ENCODE peak calls at places on chromosomes 4 and X, in eight cellular contexts. F is amniotic stem cell; O is kidney tubule cell; S is activated T-helper 9 cell treated with anti-CD3 and anti-CD28 coated beads, Interleukin-2, amount 50 U/mL, for 16 hours; T is AG20443; A is SJCRH30; L is progenitor cell of endocrine pancreas; D is anterior cingulate cortex. X is an unnamed sample.

GRCh38 chr4:128844931-128845330 is 35.4 kb downstream of the JADE1 start:
- DNase-seq in F (no peak), O (no peak), S (no peak), T (no peak), A (no peak), L (no peak), D (no peak), X (no peak)

GRCh38 chrX:13653022-13653693 is at the start of gene TCEANC:
- DNase-seq in F (peak; percentile 88), O (peak; percentile 98), S (peak; percentile 96), T (peak; percentile 93), A (peak; percentile 99), L (peak; percentile 80), D (peak; percentile 92), X (peak; percentile 94)

GRCh38 chr4:126907389-126907788 is 725.4 kb upstream of the INTU start:
- DNase-seq in F (no peak), O (no peak), S (no peak), T (no peak), A (no peak), L (no peak), D (no peak), X (no peak)

GRCh38 chrX:146967296-146967695 is 152.8 kb upstream of the CXorf51A start:
- DNase-seq in F (no peak), O (no peak), S (no peak), T (no peak), A (no peak), L (no peak), D (no peak), X (no peak)

GRCh38 chrX:44344687-44345086 is 1.2 kb upstream of the EFHC2 start:
- DNase-seq in F (no peak), O (no peak), S (no peak), T (peak; percentile 2), A (no peak), L (no peak), D (no peak), X (no peak)

GRCh38 chr4:110631582-110632505 is 9.0 kb upstream of the PITX2 start:
- DNase-seq in F (peak; percentile 49), O (peak; percentile 84), S (no peak), T (peak; percentile 31), A (no peak), L (peak; percentile 74), D (peak; percentile 14), X (no peak)

GRCh38 chr4:169410839-169411770 is 140.3 kb upstream of the SH3RF1 start:
- DNase-seq in F (peak; percentile 6), O (peak; percentile 33), S (no peak), T (peak; percentile 20), A (peak; percentile 73), L (no peak), D (no peak), X (no peak)

GRCh38 chrX:10030570-10030969 is 63.4 kb downstream of the CLDN34 start:
- DNase-seq in F (no peak), O (peak; percentile 65), S (no peak), T (no peak), A (no peak), L (no peak), D (no peak), X (no peak)

GRCh38 chr4:103075894-103076776 is at the start of gene SLC9B2:
- DNase-seq in F (peak; percentile 25), O (peak; percentile 71), S (peak; percentile 55), T (peak; percentile 92), A (peak; percentile 75), L (peak; percentile 29), D (peak; percentile 69), X (peak; percentile 58)

GRCh38 chr4:137283737-137284136 is 248.6 kb downstream of the PCDH18 start:
- DNase-seq in F (peak; percentile 9), O (no peak), S (no peak), T (peak; percentile 17), A (peak; percentile 2), L (no peak), D (no peak), X (no peak)

GRCh38 chr4:163107754-163108153 is 58.9 kb downstream of the NAF1 start:
- DNase-seq in F (no peak), O (peak; percentile 30), S (no peak), T (no peak), A (peak; percentile 9), L (no peak), D (no peak), X (no peak)

GRCh38 chrX:153560000-153560399 is 38.9 kb downstream of the CCNQ start:
- DNase-seq in F (no peak), O (no peak), S (no peak), T (peak; percentile 11), A (no peak), L (no peak), D (no peak), X (no peak)

GRCh38 chr4:62484357-62484756 is 1284.2 kb downstream of the ADGRL3 start:
- DNase-seq in F (no peak), O (no peak), S (no peak), T (no peak), A (no peak), L (no peak), D (no peak), X (no peak)

GRCh38 chrX:17082831-17083230 is 136.4 kb downstream of the REPS2 start:
- DNase-seq in F (no peak), O (peak; percentile 40), S (no peak), T (peak; percentile 9), A (peak; percentile 56), L (no peak), D (no peak), X (no peak)

GRCh38 chrX:121649414-121649813 is 602.0 kb downstream of the GLUD2 start:
- DNase-seq in F (no peak), O (no peak), S (no peak), T (no peak), A (no peak), L (no peak), D (no peak), X (no peak)

GRCh38 chrX:10117864-10118377 is 38.9 kb upstream of the CLCN4 start:
- DNase-seq in F (no peak), O (no peak), S (no peak), T (no peak), A (no peak), L (no peak), D (no peak), X (no peak)

GRCh38 chr4:28772796-28773195 is 1912.2 kb downstream of the STIM2 start:
- DNase-seq in F (no peak), O (no peak), S (no peak), T (no peak), A (no peak), L (no peak), D (no peak), X (no peak)

GRCh38 chr4:121256346-121256745 is 92.2 kb upstream of the TNIP3 start:
- DNase-seq in F (peak; percentile 83), O (peak; percentile 81), S (peak; percentile 16), T (peak; percentile 81), A (no peak), L (no peak), D (peak; percentile 22), X (peak; percentile 38)

GRCh38 chr4:112775801-112776200 is 138.9 kb downstream of the LARP7 start:
- DNase-seq in F (no peak), O (no peak), S (no peak), T (no peak), A (no peak), L (no peak), D (no peak), X (no peak)

GRCh38 chr4:174926958-174927357 is 8.8 kb downstream of the ADAM29 start:
- DNase-seq in F (no peak), O (no peak), S (no peak), T (no peak), A (no peak), L (no peak), D (no peak), X (no peak)

GRCh38 chrX:20595928-20596550 is 329.3 kb upstream of the RPS6KA3 start:
- DNase-seq in F (no peak), O (peak; percentile 69), S (no peak), T (peak; percentile 18), A (no peak), L (no peak), D (no peak), X (no peak)

GRCh38 chrX:14817559-14817958 is 55.3 kb downstream of the FANCB start:
- DNase-seq in F (no peak), O (no peak), S (no peak), T (no peak), A (no peak), L (no peak), D (no peak), X (no peak)

GRCh38 chr4:167218022-167218608 is 16.2 kb downstream of the SPOCK3 start:
- DNase-seq in F (no peak), O (no peak), S (no peak), T (no peak), A (no peak), L (no peak), D (no peak), X (no peak)

GRCh38 chr4:121155893-121156292 is 8.2 kb downstream of the TNIP3 start:
- DNase-seq in F (peak; percentile 61), O (peak; percentile 81), S (no peak), T (peak; percentile 82), A (peak; percentile 31), L (no peak), D (no peak), X (no peak)

GRCh38 chr4:76698141-76698540 is 199.8 kb downstream of the SOWAHB start:
- DNase-seq in F (no peak), O (no peak), S (no peak), T (no peak), A (peak; percentile 75), L (no peak), D (no peak), X (no peak)

GRCh38 chr4:5470318-5470889 is 238.0 kb downstream of the EVC2 start:
- DNase-seq in F (no peak), O (no peak), S (no peak), T (no peak), A (no peak), L (no peak), D (no peak), X (no peak)

GRCh38 chrX:136453771-136454170 is 34.0 kb upstream of the BRS3 start:
- DNase-seq in F (no peak), O (no peak), S (no peak), T (no peak), A (no peak), L (no peak), D (no peak), X (no peak)

GRCh38 chr4:33975996-33976395 is 2268.3 kb downstream of the ARAP2 start:
- DNase-seq in F (no peak), O (no peak), S (no peak), T (no peak), A (no peak), L (no peak), D (no peak), X (no peak)

GRCh38 chr4:142656178-142656577 is 189.9 kb downstream of the INPP4B start:
- DNase-seq in F (no peak), O (no peak), S (no peak), T (no peak), A (peak; percentile 31), L (no peak), D (no peak), X (no peak)

GRCh38 chrX:31038585-31039326 is 33.1 kb downstream of the FTHL17 start:
- DNase-seq in F (peak; percentile 1), O (peak; percentile 30), S (no peak), T (peak; percentile 37), A (peak; percentile 70), L (no peak), D (peak; percentile 17), X (no peak)

GRCh38 chrX:45959567-45959966 is 585.7 kb downstream of the ZNF674 start:
- DNase-seq in F (no peak), O (no peak), S (no peak), T (no peak), A (no peak), L (no peak), D (no peak), X (no peak)